ENCODE peak calls at places on chromosome 17, in seven cellular contexts. E, L, Y, O, X, N and G are unnamed samples.
A peak's percentile ranks its signal among the peaks of the same experiment; 100 is the strongest.

GRCh38 chr17:78272181-78272913 is 40.9 kb downstream of the TMEM235 start:
- DNase-seq in E (peak; percentile 81), L (no peak), Y (no peak), O (peak; percentile 27), X (no peak), N (peak; percentile 55), G (peak; percentile 91)

GRCh38 chr17:48995871-48996695 is 1.1 kb upstream of the IGF2BP1 start:
- DNase-seq in E (no peak), L (no peak), Y (peak; percentile 84), O (no peak), X (peak; percentile 95), N (no peak), G (no peak)

GRCh38 chr17:53627511-53627910 is 195.2 kb upstream of the KIF2B start:
- DNase-seq in E (no peak), L (no peak), Y (no peak), O (no peak), X (peak; percentile 17), N (no peak), G (no peak)

GRCh38 chr17:50848039-50848438 is 12.7 kb downstream of the WFIKKN2 start:
- DNase-seq in E (no peak), L (no peak), Y (peak; percentile 55), O (no peak), X (no peak), N (no peak), G (no peak)

GRCh38 chr17:72176516-72176851 is 55.7 kb downstream of the SOX9 start:
- DNase-seq in E (no peak), L (no peak), Y (no peak), O (no peak), X (no peak), N (no peak), G (no peak)

GRCh38 chr17:41962768-41963434 is 3.7 kb upstream of the CNP start:
- DNase-seq in E (peak; percentile 85), L (no peak), Y (no peak), O (peak; percentile 64), X (peak; percentile 91), N (peak; percentile 78), G (peak; percentile 66)

GRCh38 chr17:35373532-35373983 is at the start of gene SLFN11:
- DNase-seq in E (peak; percentile 94), L (peak; percentile 63), Y (peak; percentile 96), O (peak; percentile 72), X (peak; percentile 63), N (peak; percentile 92), G (peak; percentile 89)

GRCh38 chr17:43025766-43026537 is 921 bp downstream of the RND2 start:
- DNase-seq in E (peak; percentile 37), L (no peak), Y (no peak), O (no peak), X (no peak), N (no peak), G (no peak)

GRCh38 chr17:13031718-13032350 is 14.0 kb upstream of the ELAC2 start:
- DNase-seq in E (peak; percentile 25), L (no peak), Y (no peak), O (peak; percentile 5), X (peak; percentile 52), N (peak; percentile 22), G (peak; percentile 40)

GRCh38 chr17:66986659-66987058 is 22.2 kb downstream of the CACNG4 start:
- DNase-seq in E (no peak), L (no peak), Y (no peak), O (no peak), X (no peak), N (no peak), G (no peak)

GRCh38 chr17:44905006-44906000 is 6.1 kb upstream of the EFTUD2 start:
- DNase-seq in E (no peak), L (no peak), Y (no peak), O (no peak), X (no peak), N (no peak), G (no peak)

GRCh38 chr17:77440571-77440981 is 299.8 kb downstream of the SEC14L1 start:
- DNase-seq in E (no peak), L (no peak), Y (no peak), O (no peak), X (no peak), N (no peak), G (peak; percentile 73)

GRCh38 chr17:28555022-28555421 is 2.6 kb upstream of the UNC119 start:
- DNase-seq in E (no peak), L (no peak), Y (no peak), O (no peak), X (no peak), N (no peak), G (no peak)

GRCh38 chr17:68963958-68964357 is 8.8 kb upstream of the ABCA8 start:
- DNase-seq in E (no peak), L (no peak), Y (no peak), O (peak; percentile 9), X (no peak), N (no peak), G (no peak)

GRCh38 chr17:37489197-37490001 is at the start of gene DUSP14:
- DNase-seq in E (peak; percentile 84), L (no peak), Y (no peak), O (peak; percentile 69), X (peak; percentile 90), N (peak; percentile 73), G (peak; percentile 71)

GRCh38 chr17:37488009-37488604 is 1.6 kb upstream of the DUSP14 start:
- DNase-seq in E (no peak), L (no peak), Y (no peak), O (no peak), X (peak; percentile 97), N (peak; percentile 38), G (no peak)

GRCh38 chr17:37488607-37489196 is 989 bp upstream of the DUSP14 start:
- DNase-seq in E (peak; percentile 79), L (peak; percentile 79), Y (peak; percentile 92), O (peak; percentile 92), X (peak; percentile 93), N (peak; percentile 47), G (peak; percentile 92)

GRCh38 chr17:37490638-37491614 is 1.2 kb downstream of the DUSP14 start:
- DNase-seq in E (peak; percentile 60), L (no peak), Y (no peak), O (peak; percentile 48), X (peak; percentile 90), N (peak; percentile 64), G (no peak)

DNA sequence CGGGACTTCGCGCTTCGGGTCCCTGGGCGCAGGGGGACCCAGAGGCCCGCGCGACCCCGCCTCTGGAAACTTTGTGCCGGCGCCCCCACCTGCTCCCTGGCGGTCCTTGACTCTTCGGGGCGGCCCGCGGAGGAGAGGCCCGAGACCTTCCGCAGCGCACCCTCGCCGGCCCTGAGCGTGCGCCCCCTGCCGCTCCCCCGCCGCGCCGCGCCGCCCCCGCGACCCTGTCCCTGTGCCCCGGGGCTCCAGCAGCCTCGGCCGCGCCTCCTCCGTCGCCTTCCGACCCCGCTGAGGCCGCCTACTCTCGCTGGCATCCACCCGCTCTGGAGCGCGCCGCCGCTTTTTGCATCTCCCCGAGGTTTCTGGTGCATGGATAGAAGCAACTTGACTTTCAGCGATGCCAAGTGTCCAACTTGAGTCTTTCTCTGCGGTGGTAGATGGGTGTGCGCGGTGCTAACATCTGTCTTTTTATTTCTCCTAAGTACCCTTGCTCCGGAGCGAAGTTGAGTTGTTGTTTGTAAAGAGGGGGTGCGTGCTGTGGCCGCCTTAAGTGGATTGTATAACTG is 414 bp downstream of the DUSP14 start:
- DNase-seq in E (peak; percentile 66), L (no peak), Y (peak; percentile 92), O (peak; percentile 13), X (peak; percentile 46), N (peak; percentile 67), G (peak; percentile 50)
- TF ChIP-seq CTCF in E (no peak), L (no peak), Y (peak; percentile 41), O (peak; percentile 26), X (peak; percentile 33), N (peak; percentile 64), G (no peak)

GRCh38 chr17:8001976-8002645 is at the start of gene GUCY2D:
- DNase-seq in E (no peak), L (no peak), Y (no peak), O (no peak), X (no peak), N (no peak), G (no peak)

GRCh38 chr17:8005357-8005756 is 2.9 kb downstream of the GUCY2D start:
- DNase-seq in E (no peak), L (no peak), Y (no peak), O (no peak), X (no peak), N (no peak), G (no peak)

GRCh38 chr17:8003594-8004181 is 1.3 kb downstream of the GUCY2D start:
- DNase-seq in E (no peak), L (no peak), Y (no peak), O (no peak), X (no peak), N (no peak), G (peak; percentile 76)

GRCh38 chr17:8004899-8005298 is 2.5 kb downstream of the GUCY2D start:
- DNase-seq in E (no peak), L (no peak), Y (no peak), O (no peak), X (no peak), N (no peak), G (no peak)

GRCh38 chr17:8002646-8003593 is 505 bp downstream of the GUCY2D start:
- DNase-seq in E (no peak), L (no peak), Y (no peak), O (no peak), X (no peak), N (no peak), G (peak; percentile 85)
- H3K4me3 ChIP-seq in E (no peak overlapping the region), L (peak overlapping the region; percentile 53), Y (peak overlapping the region; percentile 40), O (peak overlapping the region; percentile 44), X (no peak overlapping the region), N (no peak overlapping the region), G (peak overlapping the region; percentile 29)

DNA sequence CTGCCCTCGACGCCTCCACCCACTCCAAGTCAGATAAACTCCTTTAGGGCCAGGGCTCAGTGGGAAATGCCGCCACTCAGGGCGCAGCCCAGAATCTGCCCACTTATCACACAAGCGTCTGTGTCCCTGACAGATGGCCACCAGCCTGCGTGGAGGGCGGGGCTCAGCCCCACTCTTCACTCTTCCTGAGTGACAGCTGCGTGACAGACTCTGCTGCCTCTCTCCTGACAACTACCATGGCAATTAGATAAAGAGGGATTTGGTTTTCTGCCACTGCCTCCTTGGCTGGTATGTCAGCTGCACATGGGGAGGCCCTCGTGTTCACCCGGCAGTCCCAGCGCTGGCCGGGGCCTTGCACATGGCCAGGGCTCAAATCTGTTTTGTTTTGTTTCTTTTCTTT is 96.2 kb downstream of the RTN4RL1 start:
- DNase-seq in E (no peak), L (no peak), Y (no peak), O (no peak), X (no peak), N (peak; percentile 66), G (peak; percentile 44)
- H3K9me3 ChIP-seq in E (no peaks in the 10 kb centered on the region), L (no peaks in the 10 kb centered on the region), Y (no peaks in the 10 kb centered on the region), O (no peaks in the 10 kb centered on the region), X (no peaks in the 10 kb centered on the region), N (no peaks in the 10 kb centered on the region), G (no peaks in the 10 kb centered on the region)

GRCh38 chr17:75271955-75272847 is 1.2 kb upstream of the MIF4GD start:
- DNase-seq in E (no peak), L (no peak), Y (no peak), O (no peak), X (no peak), N (no peak), G (no peak)

GRCh38 chr17:75271233-75271954 is 363 bp upstream of the MIF4GD start:
- DNase-seq in E (peak; percentile 78), L (no peak), Y (no peak), O (peak; percentile 58), X (peak; percentile 91), N (peak; percentile 78), G (peak; percentile 91)

GRCh38 chr17:75268931-75269330 is 2.1 kb downstream of the MIF4GD start:
- DNase-seq in E (no peak), L (no peak), Y (no peak), O (no peak), X (no peak), N (no peak), G (no peak)

GRCh38 chr17:75270966-75271232 is at the start of gene MIF4GD:
- DNase-seq in E (no peak), L (no peak), Y (no peak), O (no peak), X (no peak), N (no peak), G (no peak)

GRCh38 chr17:75270218-75270965 is 639 bp downstream of the MIF4GD start:
- DNase-seq in E (peak; percentile 67), L (no peak), Y (no peak), O (peak; percentile 67), X (peak; percentile 88), N (peak; percentile 65), G (peak; percentile 93)
- TF ChIP-seq CTCF in E (no peak), L (peak; percentile 41), Y (peak; percentile 34), O (no peak), X (no peak), N (peak; percentile 49), G (no peak)